ENCODE peak calls at places on chromosomes 3 and 15, in seven cellular contexts. L is HepG2, Q is upper lobe of left lung, O is GM12892, N is sigmoid colon, A is K562, P is suprapubic skin. X is an unnamed sample.

GRCh38 chr3:32399030-32399620 is 7.5 kb downstream of the CMTM7 start:
- DNase-seq in L (peak; percentile 62), Q (no peak), O (no peak), N (no peak), A (peak; percentile 51), P (no peak), X (no peak)

GRCh38 chr15:90680371-90680935 is 36.7 kb upstream of the BLM start:
- DNase-seq in L (no peak), Q (no peak), O (no peak), N (no peak), A (no peak), P (no peak), X (no peak)

GRCh38 chr15:73156431-73157191 is 104.3 kb downstream of the NEO1 start:
- DNase-seq in L (no peak), Q (no peak), O (no peak), N (no peak), A (no peak), P (no peak), X (no peak)

GRCh38 chr15:29364429-29365078 is 94.9 kb upstream of the NSMCE3 start:
- DNase-seq in L (peak; percentile 4), Q (no peak), O (no peak), N (no peak), A (peak; percentile 21), P (no peak), X (no peak)

GRCh38 chr3:185649414-185649813 is 63.3 kb downstream of the SENP2 start:
- DNase-seq in L (no peak), Q (no peak), O (no peak), N (peak; percentile 46), A (no peak), P (no peak), X (no peak)

GRCh38 chr3:99172736-99173657 is 271.5 kb upstream of the DCBLD2 start:
- DNase-seq in L (peak; percentile 54), Q (peak; percentile 49), O (no peak), N (no peak), A (peak; percentile 4), P (no peak), X (no peak)

GRCh38 chr3:65716372-65716771 is 322.3 kb downstream of the MAGI1 start:
- DNase-seq in L (no peak), Q (no peak), O (no peak), N (no peak), A (no peak), P (no peak), X (no peak)

GRCh38 chr3:99638244-99638948 is at the start of gene COL8A1:
- DNase-seq in L (no peak), Q (peak; percentile 82), O (no peak), N (peak; percentile 87), A (no peak), P (peak; percentile 70), X (peak; percentile 36)

GRCh38 chr15:49988766-49989165 is 130.3 kb downstream of the ATP8B4 start:
- DNase-seq in L (no peak), Q (no peak), O (no peak), N (no peak), A (no peak), P (no peak), X (no peak)

GRCh38 chr15:100769975-100770340 is 109.7 kb upstream of the ALDH1A3 start:
- DNase-seq in L (no peak), Q (no peak), O (no peak), N (no peak), A (no peak), P (no peak), X (no peak)

GRCh38 chr3:188470508-188471130 is 316.7 kb downstream of the LPP start:
- DNase-seq in L (no peak), Q (no peak), O (no peak), N (no peak), A (no peak), P (no peak), X (no peak)

GRCh38 chr3:53776494-53777101 is 69.6 kb downstream of the CHDH start:
- DNase-seq in L (no peak), Q (no peak), O (no peak), N (no peak), A (no peak), P (no peak), X (no peak)

GRCh38 chr3:66392512-66392911 is 108.3 kb downstream of the LRIG1 start:
- DNase-seq in L (no peak), Q (no peak), O (no peak), N (peak; percentile 43), A (no peak), P (no peak), X (no peak)

GRCh38 chr3:4888913-4889846 is 90.1 kb upstream of the BHLHE40 start:
- DNase-seq in L (no peak), Q (peak; percentile 24), O (no peak), N (no peak), A (no peak), P (no peak), X (no peak)

GRCh38 chr3:127172670-127173515 is 20.0 kb upstream of the PRR23E start:
- DNase-seq in L (no peak), Q (peak; percentile 16), O (no peak), N (no peak), A (no peak), P (no peak), X (no peak)

GRCh38 chr15:81914734-81915234 is 131.0 kb downstream of the MEX3B start:
- DNase-seq in L (no peak), Q (no peak), O (no peak), N (no peak), A (no peak), P (no peak), X (no peak)

GRCh38 chr15:52068004-52068403 is 44.6 kb downstream of the BCL2L10 start:
- DNase-seq in L (no peak), Q (no peak), O (no peak), N (no peak), A (no peak), P (no peak), X (no peak)

GRCh38 chr3:131403216-131403895 is 21.8 kb downstream of the NUDT16 start:
- DNase-seq in L (no peak), Q (no peak), O (no peak), N (no peak), A (no peak), P (no peak), X (no peak)

GRCh38 chr15:31267161-31268107 is 59.2 kb upstream of the KLF13 start:
- DNase-seq in L (no peak), Q (no peak), O (no peak), N (peak; percentile 58), A (no peak), P (peak; percentile 49), X (peak; percentile 5)

GRCh38 chr15:92449476-92449875 is 55.8 kb downstream of the ST8SIA2 start:
- DNase-seq in L (no peak), Q (no peak), O (no peak), N (no peak), A (no peak), P (no peak), X (no peak)

GRCh38 chr3:183306798-183307671 is 54.0 kb downstream of the B3GNT5 start:
- DNase-seq in L (no peak), Q (peak; percentile 94), O (no peak), N (peak; percentile 81), A (peak; percentile 47), P (peak; percentile 78), X (peak; percentile 67)

DNA sequence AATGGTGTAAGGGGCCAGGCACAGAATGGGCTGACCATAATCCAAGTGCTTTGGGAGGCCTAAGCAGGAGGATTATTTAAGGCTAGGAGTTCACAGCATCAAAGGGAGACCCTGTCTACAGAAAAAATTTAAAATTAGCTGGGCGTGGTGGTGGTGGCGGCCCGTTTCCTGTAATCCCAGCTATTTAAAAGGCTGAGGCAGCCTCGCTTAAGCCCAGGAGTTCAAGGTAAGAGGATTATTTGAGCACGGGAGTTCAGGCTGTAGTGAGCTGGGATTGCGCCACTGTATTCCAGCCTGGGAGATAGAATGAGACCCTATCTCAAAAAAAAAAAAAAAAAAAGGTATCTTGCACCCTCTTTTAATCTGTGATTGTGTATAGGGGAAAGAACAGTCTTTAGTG is 1.9 kb downstream of the TMA7 start:
- DNase-seq in L (peak; percentile 53), Q (no peak), O (no peak), N (no peak), A (no peak), P (no peak), X (no peak)
- TF ChIP-seq POLR2A in L (no peak), Q (no peak), O (no peak), N (no peak), A (no peak), P (no peak), X (no peak)

DNA sequence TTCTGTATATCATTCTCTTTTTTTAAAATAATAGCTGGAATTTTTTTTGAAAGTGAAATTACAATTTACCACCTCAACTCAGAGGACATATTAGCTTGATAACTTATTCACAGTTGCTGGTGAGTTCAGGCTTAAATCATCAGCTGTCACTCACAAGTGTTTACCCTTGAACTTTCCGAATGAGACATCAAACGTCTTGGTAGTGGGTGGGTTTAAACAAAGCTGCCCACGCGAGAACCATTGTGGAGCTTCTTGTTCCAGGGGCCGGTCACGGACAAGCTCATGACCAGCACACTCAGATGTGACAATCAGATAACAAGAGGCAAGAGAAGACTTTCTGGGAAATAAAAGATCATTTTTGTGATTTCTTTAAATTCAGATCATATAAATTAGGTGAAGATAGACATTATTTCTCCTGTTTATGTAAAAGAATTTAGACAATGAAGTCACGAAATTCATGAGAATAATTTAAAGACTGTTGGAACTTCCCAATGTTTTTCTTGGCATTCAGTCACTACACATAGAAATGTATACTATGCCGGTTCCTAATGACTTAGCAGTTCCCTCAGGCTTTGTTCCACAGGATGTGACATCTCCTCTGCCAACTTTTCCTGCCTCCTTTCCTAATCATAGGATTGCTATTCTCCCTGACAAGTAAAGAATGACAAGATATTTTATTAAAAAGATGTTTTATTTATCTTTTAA is 29.3 kb downstream of the BTD start:
- DNase-seq in L (no peak), Q (no peak), O (no peak), N (no peak), A (no peak), P (no peak), X (no peak)
- TF ChIP-seq POLR2AphosphoS5 in L (no peak), Q (no peak), O (no peak), N (no peak), A (no peak), P (no peak), X (no peak)

DNA sequence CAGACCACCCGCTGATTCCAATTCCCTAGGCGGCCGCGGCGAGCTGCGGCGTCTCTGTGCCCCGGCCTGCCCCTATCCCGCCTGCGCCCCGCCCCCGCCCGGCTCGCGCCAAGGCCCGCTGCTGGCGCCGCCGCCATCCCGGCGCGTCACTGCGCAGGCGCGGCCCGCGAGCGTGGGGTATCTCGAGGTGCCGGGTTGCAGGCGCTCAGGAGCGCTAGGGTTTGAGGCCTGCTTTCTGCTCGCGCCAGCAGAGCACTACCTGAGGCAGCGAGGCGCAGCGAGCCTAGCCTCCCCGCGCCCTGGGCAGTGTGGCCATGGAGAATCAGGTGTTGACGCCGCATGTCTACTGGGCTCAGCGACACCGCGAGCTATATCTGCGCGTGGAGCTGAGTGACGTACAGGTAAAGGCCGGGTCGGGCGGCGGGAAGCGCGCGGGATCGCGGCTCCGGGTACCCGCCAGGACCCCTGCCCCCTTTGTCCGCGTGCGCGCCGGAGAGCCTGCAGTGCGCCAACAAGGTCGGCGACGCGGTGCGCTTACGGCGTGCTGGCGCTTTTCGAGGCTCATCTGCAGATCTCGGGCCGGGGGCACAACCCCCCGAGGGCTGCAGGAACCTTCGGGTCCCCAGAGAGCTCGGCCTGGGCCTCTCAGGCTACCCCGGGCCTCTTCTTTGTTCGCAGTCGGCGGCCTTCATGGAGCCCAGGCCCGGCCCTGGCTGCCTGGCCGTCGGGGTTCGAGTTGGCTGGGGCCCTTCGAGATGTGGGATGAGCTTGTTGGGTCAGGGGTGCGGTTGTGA is at the start of gene HACD3:
- DNase-seq in L (peak; percentile 73), Q (peak; percentile 85), O (peak; percentile 97), N (peak; percentile 91), A (peak; percentile 98), P (peak; percentile 85), X (peak; percentile 79)
- TF ChIP-seq POLR2A in L (peak; percentile 77), Q (peak; percentile 67), O (peak; percentile 80), N (no peak), A (peak; percentile 86), P (peak; percentile 16), X (no peak)

GRCh38 chr3:33447958-33448357 is 7.8 kb upstream of the UBP1 start:
- DNase-seq in L (no peak), Q (no peak), O (no peak), N (no peak), A (no peak), P (no peak), X (no peak)
- TF ChIP-seq POLR2AphosphoS5 in L (no peak), Q (no peak), O (no peak), N (no peak), A (no peak), P (no peak), X (no peak)